ENCODE peak calls at places on chromosomes 7 and 10, in nine cellular contexts. B is spleen, N is uterus, S is Karpas-422, M is Peyer's patch, A is esophagus squamous epithelium, W is PC-9, G is fibroblast of lung, K is left ventricle myocardium inferior. H is an unnamed sample.

GRCh38 chr7:43480581-43480980 is 102.3 kb upstream of the STK17A start:
- DNase-seq in K (no peak), A (no peak), M (no peak), N (no peak), W (no peak), B (no peak), S (no peak), G (no peak), H (no peak)

GRCh38 chr7:92781117-92781720 is 55.2 kb downstream of the CDK6 start:
- DNase-seq in S (no peak), A (no peak), K (peak; percentile 34), N (peak; percentile 43), G (peak; percentile 53), M (no peak), W (no peak), B (no peak), H (peak; percentile 79)

GRCh38 chr10:1148855-1149620 is 92.9 kb downstream of the WDR37 start:
- DNase-seq in M (no peak), A (no peak), S (no peak), B (no peak), G (no peak), K (no peak), W (no peak), N (no peak), H (no peak)

GRCh38 chr7:15929406-15929805 is 242.9 kb upstream of the MEOX2 start:
- DNase-seq in B (no peak), G (no peak), N (no peak), K (no peak), A (no peak), M (no peak), W (no peak), S (no peak), H (no peak)

GRCh38 chr10:23439920-23440875 is 1.3 kb downstream of the OTUD1 start:
- DNase-seq in S (no peak), M (peak; percentile 30), B (peak; percentile 93), N (peak; percentile 18), G (peak; percentile 41), W (no peak), K (peak; percentile 29), A (no peak), H (peak; percentile 83)

GRCh38 chr10:35875281-35875680 is 233.2 kb upstream of the FZD8 start:
- DNase-seq in M (no peak), N (peak; percentile 17), W (no peak), G (peak; percentile 42), A (no peak), S (no peak), B (no peak), K (no peak), H (no peak)

GRCh38 chr7:2185715-2186114 is 47.0 kb downstream of the MAD1L1 start:
- DNase-seq in W (no peak), A (no peak), N (no peak), G (no peak), B (no peak), K (no peak), S (no peak), M (no peak), H (no peak)

GRCh38 chr7:69534461-69535041 is 63.7 kb upstream of the AUTS2 start:
- DNase-seq in W (no peak), N (no peak), K (no peak), S (no peak), A (no peak), G (no peak), M (no peak), B (no peak), H (no peak)

GRCh38 chr7:1844956-1845390 is 174.9 kb downstream of the ELFN1 start:
- DNase-seq in A (no peak), W (peak; percentile 21), B (peak; percentile 66), M (no peak), K (peak; percentile 7), G (no peak), N (peak; percentile 8), S (no peak), H (peak; percentile 73)

GRCh38 chr7:38169862-38170261 is 8.2 kb upstream of the STARD3NL start:
- DNase-seq in A (no peak), B (no peak), N (no peak), W (peak; percentile 77), M (peak; percentile 18), S (no peak), G (peak; percentile 95), K (no peak), H (peak; percentile 85)

GRCh38 chr7:66503036-66503370 is 125.7 kb upstream of the KCTD7 start:
- DNase-seq in B (peak; percentile 68), M (no peak), G (no peak), K (no peak), W (no peak), A (no peak), N (peak; percentile 11), S (no peak), H (no peak)

GRCh38 chr10:2460846-2461245 is 606.5 kb upstream of the PFKP start:
- DNase-seq in W (no peak), A (no peak), S (no peak), N (no peak), B (no peak), K (no peak), G (peak; percentile 55), M (no peak), H (no peak)

GRCh38 chr7:98240961-98241673 is 10.9 kb downstream of the TECPR1 start:
- DNase-seq in W (no peak), S (peak; percentile 83), G (peak; percentile 26), K (no peak), B (no peak), N (no peak), A (no peak), M (peak; percentile 29), H (no peak)

GRCh38 chr10:75191821-75192568 is 18.6 kb upstream of the VDAC2 start:
- DNase-seq in S (no peak), M (no peak), A (no peak), G (peak; percentile 98), B (no peak), N (peak; percentile 70), K (peak; percentile 52), W (peak; percentile 97), H (peak; percentile 82)

GRCh38 chr10:67663449-67664087 is 32.4 kb downstream of the CTNNA3 start:
- DNase-seq in S (no peak), G (no peak), W (no peak), N (no peak), K (no peak), M (no peak), A (no peak), B (no peak), H (no peak)
- H3K4me3 ChIP-seq in S (no peak overlapping the region), G (no peak overlapping the region), W (no peak overlapping the region), N (no peak overlapping the region), K (peak overlapping the region; percentile 36), M (no peak overlapping the region), A (no peak overlapping the region), B (no peak overlapping the region), H (no peak overlapping the region)

GRCh38 chr10:120873741-120874140 is 22.6 kb downstream of the WDR11 start:
- DNase-seq in N (no peak), K (no peak), S (no peak), A (no peak), M (no peak), G (no peak), W (no peak), B (no peak), H (no peak)
- H3K36me3 ChIP-seq in N (no peaks in the 10 kb centered on the region), K (peaks cover 89% of the 10 kb centered on the region), S (peaks cover 36% of the 10 kb centered on the region), A (no peaks in the 10 kb centered on the region), M (no peaks in the 10 kb centered on the region), G (no peaks in the 10 kb centered on the region), W (no peaks in the 10 kb centered on the region), B (peaks cover 72% of the 10 kb centered on the region), H (peaks cover 16% of the 10 kb centered on the region)

GRCh38 chr7:76261935-76262334 is 40.5 kb upstream of the HSPB1 start:
- DNase-seq in A (no peak), K (no peak), N (no peak), W (no peak), M (no peak), B (no peak), G (no peak), S (no peak), H (no peak)

GRCh38 chr7:76257973-76258372 is 44.5 kb upstream of the HSPB1 start:
- DNase-seq in G (no peak), A (no peak), M (no peak), K (no peak), W (no peak), B (no peak), N (no peak), S (no peak), H (no peak)

GRCh38 chr7:76260171-76260703 is 42.2 kb upstream of the HSPB1 start:
- DNase-seq in B (no peak), M (no peak), K (no peak), G (no peak), S (peak; percentile 73), A (no peak), W (no peak), N (no peak), H (no peak)

GRCh38 chr7:76261329-76261728 is 41.1 kb upstream of the HSPB1 start:
- DNase-seq in A (no peak), N (no peak), W (no peak), K (no peak), B (no peak), S (no peak), M (no peak), G (no peak), H (no peak)

DNA sequence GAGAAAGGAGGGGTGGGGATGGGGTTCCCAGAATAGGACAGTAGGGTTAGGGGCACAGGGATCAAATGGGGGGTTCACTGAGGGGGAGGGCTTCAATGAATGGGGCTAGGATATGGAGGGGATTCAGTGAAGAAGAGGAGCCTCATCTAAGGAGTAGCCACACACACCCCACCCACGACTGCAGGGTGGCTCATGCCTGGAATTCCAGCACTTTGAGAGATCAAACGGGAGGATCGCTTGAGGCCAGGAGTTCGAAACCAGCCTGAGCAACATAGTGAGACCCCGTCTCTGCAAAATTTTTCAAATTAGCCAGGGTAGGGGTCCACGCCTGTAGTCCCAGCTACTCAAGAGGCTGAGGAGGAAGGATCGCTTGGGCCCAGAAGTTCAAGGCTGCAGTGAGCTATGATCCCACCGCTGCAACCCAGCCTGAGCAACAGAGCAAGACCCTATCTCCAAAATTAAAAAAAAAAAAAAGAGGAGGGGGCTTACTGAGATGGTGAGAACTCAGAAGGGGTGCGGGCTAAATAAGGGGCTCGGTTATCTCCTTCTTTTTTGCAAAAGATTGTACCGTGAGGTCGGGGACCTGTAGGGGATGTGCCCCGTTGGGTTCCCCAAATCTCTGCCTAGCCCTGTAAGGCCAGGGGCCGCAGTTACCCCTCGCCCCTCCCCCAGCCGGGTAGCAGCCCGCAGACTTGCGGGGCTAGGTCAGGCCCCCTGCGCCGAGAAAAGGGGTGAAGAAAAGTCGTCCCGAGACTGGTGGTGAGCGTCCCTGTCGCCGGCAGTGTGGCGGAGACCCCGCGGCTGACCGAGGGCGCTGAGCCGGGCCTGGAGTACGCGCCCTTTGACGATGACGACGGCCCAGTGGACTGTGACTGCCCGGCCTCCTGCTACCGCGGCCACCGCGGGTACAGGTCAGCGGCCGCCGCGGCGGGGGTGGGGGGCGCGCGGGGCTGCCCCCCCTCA is 43.1 kb upstream of the HSPB1 start:
- DNase-seq in G (no peak), K (no peak), M (no peak), A (no peak), N (no peak), B (no peak), S (no peak), W (no peak), H (no peak)
- H3K4me3 ChIP-seq in G (no peak overlapping the region), K (peak overlapping the region; percentile 58), M (peak overlapping the region; percentile 32), A (no peak overlapping the region), N (no peak overlapping the region), B (peak overlapping the region; percentile 9), S (no peak overlapping the region), W (no peak overlapping the region), H (no peak overlapping the region)

GRCh38 chr7:728602-729001 is 1.5 kb upstream of the PRKAR1B start:
- DNase-seq in W (no peak), K (no peak), B (peak; percentile 70), S (no peak), A (no peak), G (no peak), N (no peak), M (no peak), H (no peak)
- H3K36me3 ChIP-seq in W (peaks cover 23% of the 10 kb centered on the region), K (peaks cover 8% of the 10 kb centered on the region), B (peaks cover 8% of the 10 kb centered on the region), S (peaks cover 54% of the 10 kb centered on the region), A (peaks cover 6% of the 10 kb centered on the region), G (peaks cover 4% of the 10 kb centered on the region), N (no peaks in the 10 kb centered on the region), M (no peaks in the 10 kb centered on the region), H (peaks cover 7% of the 10 kb centered on the region)

H was measured in kidney.